ENCODE peak calls at places on chromosomes 16 and 17, in seven cellular contexts. P is KG1; I is progenitor cell of endocrine pancreas; A is fibroblast of lung; S is pancreas; T is neural progenitor cell; Z is activated T-cell treated with anti-CD3 and anti-CD28 coated beads, Interleukin-2, amount 50 U/mL, for 72 hours. K is an unnamed sample.

GRCh38 chr17:48497103-48497502 is 33.7 kb downstream of the HOXB1 start:
- DNase-seq in S (no peak), I (no peak), T (no peak), A (peak; percentile 55), P (no peak), Z (no peak), K (no peak)

GRCh38 chr16:31071861-31072260 is 2.2 kb downstream of the ZNF668 start:
- DNase-seq in S (no peak), P (no peak), Z (no peak), I (no peak), A (peak; percentile 77), T (peak; percentile 28), K (no peak)

GRCh38 chr16:66902648-66903543 is 15.8 kb downstream of the CDH16 start:
- DNase-seq in Z (no peak), I (no peak), A (no peak), T (no peak), P (no peak), S (no peak), K (no peak)

GRCh38 chr17:6555331-6556120 is 829 bp downstream of the PITPNM3 start:
- DNase-seq in Z (peak; percentile 41), P (no peak), A (no peak), I (no peak), T (peak; percentile 74), S (peak; percentile 65), K (no peak)

GRCh38 chr16:10876799-10877341 is at the start of gene CIITA:
- DNase-seq in I (no peak), P (peak; percentile 94), T (no peak), A (peak; percentile 65), Z (peak; percentile 81), S (peak; percentile 76), K (peak; percentile 88)

GRCh38 chr16:55175389-55175788 is 148.6 kb upstream of the IRX6 start:
- DNase-seq in T (no peak), Z (no peak), I (no peak), S (no peak), P (no peak), A (no peak), K (no peak)

GRCh38 chr17:67482784-67483183 is 105.7 kb downstream of the PITPNC1 start:
- DNase-seq in A (no peak), Z (peak; percentile 21), T (no peak), S (no peak), P (no peak), I (no peak), K (no peak)

GRCh38 chr17:30824002-30824355 is 513 bp downstream of the CRLF3 start:
- DNase-seq in A (no peak), P (no peak), T (no peak), Z (peak; percentile 60), S (peak; percentile 58), I (no peak), K (no peak)

GRCh38 chr17:78276499-78276898 is 45.1 kb downstream of the TMEM235 start:
- DNase-seq in Z (no peak), I (no peak), A (no peak), P (no peak), T (no peak), S (no peak), K (no peak)

GRCh38 chr17:45319239-45319703 is 2.5 kb upstream of the MAP3K14 start:
- DNase-seq in Z (no peak), P (no peak), I (no peak), A (peak; percentile 51), T (no peak), S (no peak), K (no peak)

GRCh38 chr17:7969434-7969833 is 33.0 kb upstream of the GUCY2D start:
- DNase-seq in T (no peak), I (no peak), S (no peak), Z (no peak), A (peak; percentile 37), P (no peak), K (no peak)

GRCh38 chr16:89442990-89443726 is 47.2 kb downstream of the ANKRD11 start:
- DNase-seq in I (no peak), P (no peak), T (no peak), A (peak; percentile 77), S (no peak), Z (no peak), K (no peak)

GRCh38 chr17:7208027-7208571 is 11.5 kb downstream of the DLG4 start:
- DNase-seq in S (no peak), T (peak; percentile 73), Z (no peak), P (no peak), I (no peak), A (no peak), K (no peak)

GRCh38 chr17:57138030-57138911 is 53.2 kb downstream of the AKAP1 start:
- DNase-seq in S (no peak), I (no peak), T (no peak), Z (no peak), P (no peak), A (no peak), K (no peak)

GRCh38 chr16:85010446-85010930 is 847 bp downstream of the ZDHHC7 start:
- DNase-seq in A (no peak), T (no peak), S (no peak), I (no peak), P (no peak), Z (no peak), K (no peak)

GRCh38 chr17:49959183-49959935 is 9.6 kb upstream of the DLX4 start:
- DNase-seq in P (no peak), T (no peak), I (no peak), S (no peak), A (no peak), Z (no peak), K (no peak)

GRCh38 chr17:80389011-80389995 is 25.7 kb upstream of the ENDOV start:
- DNase-seq in A (no peak), T (no peak), S (no peak), P (no peak), Z (no peak), I (no peak), K (no peak)

GRCh38 chr17:55825213-55825612 is 74.4 kb downstream of the PCTP start:
- DNase-seq in I (no peak), T (peak; percentile 37), Z (no peak), S (no peak), P (no peak), A (no peak), K (no peak)

GRCh38 chr17:78893684-78894083 is 9.3 kb downstream of the CEP295NL start:
- DNase-seq in I (no peak), Z (no peak), S (no peak), P (no peak), T (no peak), A (no peak), K (no peak)

GRCh38 chr16:4081577-4082021 is 34.6 kb downstream of the ADCY9 start:
- DNase-seq in I (no peak), T (peak; percentile 13), S (no peak), P (no peak), Z (peak; percentile 67), A (peak; percentile 27), K (no peak)

GRCh38 chr17:13601776-13602551 is at the start of gene HS3ST3A1:
- DNase-seq in S (peak; percentile 62), T (peak; percentile 92), A (peak; percentile 87), Z (peak; percentile 27), P (no peak), I (peak; percentile 69), K (no peak)

GRCh38 chr17:31496097-31496496 is 104.6 kb downstream of the RAB11FIP4 start:
- DNase-seq in A (no peak), Z (no peak), T (no peak), P (no peak), S (no peak), I (no peak), K (no peak)

GRCh38 chr17:31508310-31509094 is 117.0 kb downstream of the RAB11FIP4 start:
- DNase-seq in Z (peak; percentile 79), I (no peak), A (no peak), S (no peak), P (no peak), T (peak; percentile 36), K (peak; percentile 30)

GRCh38 chr16:4169415-4169814 is 53.2 kb upstream of the ADCY9 start:
- DNase-seq in P (no peak), I (no peak), Z (no peak), S (no peak), A (no peak), T (no peak), K (no peak)

GRCh38 chr17:79944821-79945391 is 90.8 kb downstream of the TBC1D16 start:
- DNase-seq in T (no peak), P (no peak), S (peak; percentile 53), Z (no peak), A (no peak), I (no peak), K (no peak)

GRCh38 chr17:74992223-74992622 is 4.8 kb downstream of the CDR2L start:
- DNase-seq in Z (no peak), T (no peak), I (no peak), P (no peak), A (no peak), S (no peak), K (no peak)

GRCh38 chr16:73433493-73434307 is 385.8 kb upstream of the ZFHX3 start:
- DNase-seq in I (peak; percentile 34), A (no peak), T (peak; percentile 40), S (no peak), P (no peak), Z (no peak), K (no peak)

GRCh38 chr17:12088035-12088434 is 67.4 kb downstream of the MAP2K4 start:
- DNase-seq in I (no peak), A (no peak), Z (no peak), T (no peak), P (no peak), S (no peak), K (no peak)

GRCh38 chr17:38416840-38417209 is 11.4 kb upstream of the ARHGAP23 start:
- DNase-seq in I (no peak), A (no peak), Z (no peak), T (no peak), P (no peak), S (no peak), K (no peak)

GRCh38 chr16:77282345-77282744 is 83.1 kb downstream of the SYCE1L start:
- DNase-seq in T (no peak), I (no peak), Z (no peak), S (no peak), A (no peak), P (no peak), K (no peak)

GRCh38 chr16:88119881-88120280 is 168.6 kb downstream of the BANP start:
- DNase-seq in Z (no peak), P (no peak), S (no peak), A (no peak), I (no peak), T (no peak), K (no peak)

GRCh38 chr16:55613578-55614333 is 42.0 kb upstream of the SLC6A2 start:
- DNase-seq in A (no peak), S (no peak), Z (no peak), T (no peak), P (no peak), I (no peak), K (no peak)

GRCh38 chr17:39820987-39821386 is 43.1 kb downstream of the IKZF3 start:
- DNase-seq in T (no peak), P (no peak), I (no peak), S (no peak), A (no peak), Z (no peak), K (no peak)

K was measured in GDM1.